ENCODE peak calls at places on chromosomes 7 and 10, in seven cellular contexts. H, I, D, V, B, G and X are unnamed samples.

GRCh38 chr7:95794917-95795515 is 22.7 kb downstream of the DYNC1I1 start:
- DNase-seq in B (peak), V (peak), G (no peak), D (peak), H (peak), I (no peak), X (peak)

GRCh38 chr7:86786376-86786775 is 142.7 kb downstream of the GRM3 start:
- DNase-seq in B (no peak), D (no peak), I (no peak), H (no peak), V (no peak), G (no peak), X (no peak)

GRCh38 chr7:1032536-1033181 is 11.7 kb upstream of the GPR146 start:
- DNase-seq in G (no peak), V (no peak), I (no peak), D (no peak), B (no peak), H (no peak), X (no peak)

GRCh38 chr7:110918949-110919548 is 171.9 kb upstream of the LRRN3 start:
- DNase-seq in D (no peak), B (no peak), G (no peak), H (peak), I (no peak), V (no peak), X (no peak)

GRCh38 chr7:47301078-47301477 is 280.8 kb downstream of the TNS3 start:
- DNase-seq in H (no peak), I (peak), B (no peak), G (no peak), V (no peak), D (no peak), X (no peak)

GRCh38 chr10:119416855-119417254 is 125.7 kb downstream of the RGS10 start:
- DNase-seq in D (peak), H (peak), V (no peak), B (peak), I (peak), G (no peak), X (peak)

GRCh38 chr10:29736325-29737208 is 101.8 kb upstream of the SVIL start:
- DNase-seq in I (peak), B (peak), H (no peak), D (peak), V (peak), G (no peak), X (peak)

GRCh38 chr10:100728928-100729876 is 16.2 kb upstream of the PAX2 start:
- DNase-seq in H (peak), G (no peak), B (peak), D (peak), I (no peak), V (no peak), X (peak)

GRCh38 chr7:66521675-66522074 is 107.0 kb upstream of the KCTD7 start:
- DNase-seq in I (no peak), D (no peak), H (no peak), G (no peak), V (no peak), B (no peak), X (no peak)

GRCh38 chr7:95549818-95550529 is 46.3 kb downstream of the PDK4 start:
- DNase-seq in H (peak), I (no peak), D (peak), V (peak), B (peak), G (peak), X (peak)

GRCh38 chr7:1431226-1431625 is 28.0 kb downstream of the MICALL2 start:
- DNase-seq in H (no peak), D (no peak), V (no peak), B (no peak), G (no peak), I (no peak), X (no peak)

GRCh38 chr7:91656486-91657237 is 223.8 kb downstream of the MTERF1 start:
- DNase-seq in G (no peak), H (no peak), B (peak), D (peak), I (no peak), V (no peak), X (no peak)

GRCh38 chr10:133327651-133328357 is 8.9 kb downstream of the CALY start:
- DNase-seq in D (no peak), V (no peak), G (no peak), I (no peak), H (no peak), B (no peak), X (no peak)

GRCh38 chr10:12720217-12720981 is 281.1 kb downstream of the CCDC3 start:
- DNase-seq in H (peak), V (peak), B (peak), G (peak), D (peak), I (no peak), X (peak)

GRCh38 chr7:127819975-127820778 is 168.2 kb downstream of the SND1 start:
- DNase-seq in I (no peak), B (peak), G (no peak), V (peak), D (peak), H (peak), X (no peak)

GRCh38 chr10:74991435-74991834 is 120.0 kb upstream of the SAMD8 start:
- DNase-seq in V (no peak), B (no peak), G (no peak), H (peak), D (peak), I (no peak), X (peak)

GRCh38 chr7:159126496-159127345 is 17.9 kb downstream of the VIPR2 start:
- DNase-seq in H (no peak), G (no peak), I (no peak), D (no peak), V (no peak), B (no peak), X (no peak)

GRCh38 chr10:103467391-103467790 is 8.7 kb upstream of the CALHM1 start:
- DNase-seq in H (no peak), G (no peak), V (no peak), B (no peak), I (no peak), D (no peak), X (no peak)

GRCh38 chr10:58576736-58577366 is 64.2 kb downstream of the BICC1 start:
- DNase-seq in G (peak), V (no peak), I (no peak), D (no peak), B (peak), H (no peak), X (no peak)

GRCh38 chr7:139718859-139719258 is 58.9 kb downstream of the HIPK2 start:
- DNase-seq in I (no peak), G (no peak), H (no peak), B (no peak), D (no peak), V (no peak), X (no peak)

GRCh38 chr7:155778349-155778748 is 33.9 kb downstream of the SHH start:
- DNase-seq in I (no peak), B (no peak), G (no peak), H (no peak), V (no peak), D (no peak), X (no peak)

GRCh38 chr7:26348234-26348851 is 56.7 kb downstream of the SNX10 start:
- DNase-seq in H (no peak), G (no peak), I (no peak), B (no peak), V (no peak), D (no peak), X (peak)

GRCh38 chr7:134901389-134902020 is 84.8 kb upstream of the AGBL3 start:
- DNase-seq in D (no peak), B (no peak), H (no peak), G (no peak), V (no peak), I (no peak), X (no peak)

GRCh38 chr10:93899109-93899508 is 5.3 kb downstream of the SLC35G1 start:
- DNase-seq in D (no peak), H (no peak), B (no peak), V (no peak), G (no peak), I (no peak), X (no peak)

GRCh38 chr10:119689016-119689564 is 36.8 kb upstream of the INPP5F start:
- DNase-seq in I (no peak), V (no peak), B (no peak), G (no peak), H (no peak), D (no peak), X (no peak)

GRCh38 chr7:28516390-28517145 is 104.2 kb downstream of the CREB5 start:
- DNase-seq in V (no peak), B (no peak), G (no peak), I (no peak), H (no peak), D (no peak), X (no peak)

GRCh38 chr7:88756806-88757205 is 2.7 kb upstream of the ZNF804B start:
- DNase-seq in G (no peak), B (no peak), V (no peak), H (no peak), D (no peak), I (no peak), X (no peak)

GRCh38 chr10:84179059-84179710 is 5.6 kb downstream of the GPR15LG start:
- DNase-seq in V (no peak), H (peak), I (no peak), G (peak), B (peak), D (peak), X (no peak)

GRCh38 chr7:78607099-78607498 is 808.5 kb downstream of the PHTF2 start:
- DNase-seq in V (peak), I (no peak), G (no peak), B (no peak), H (peak), D (peak), X (peak)

GRCh38 chr10:73413108-73413527 is 740 bp downstream of the ANXA7 start:
- DNase-seq in I (peak), V (peak), H (peak), G (no peak), D (no peak), B (no peak), X (peak)

GRCh38 chr10:48444266-48444665 is 137.8 kb downstream of the MAPK8 start:
- DNase-seq in B (peak), D (peak), G (no peak), V (peak), H (peak), I (no peak), X (no peak)

GRCh38 chr10:72328045-72328828 is 26.5 kb downstream of the DNAJB12 start:
- DNase-seq in B (peak), G (no peak), H (peak), D (peak), I (peak), V (peak), X (peak)

GRCh38 chr10:119728172-119728800 is 2.4 kb downstream of the INPP5F start:
- DNase-seq in B (no peak), D (no peak), G (no peak), H (no peak), I (no peak), V (no peak), X (no peak)

GRCh38 chr10:73131295-73131694 is 21.0 kb downstream of the NUDT13 start:
- DNase-seq in H (peak), D (no peak), B (no peak), I (no peak), G (no peak), V (no peak), X (no peak)

GRCh38 chr7:117652943-117653700 is 173.3 kb downstream of the CFTR start:
- DNase-seq in H (no peak), B (no peak), I (no peak), V (no peak), D (no peak), G (no peak), X (no peak)

GRCh38 chr7:20784311-20785210 is 2.1 kb downstream of the SP8 start:
- DNase-seq in D (no peak), V (no peak), G (no peak), H (peak), I (no peak), B (no peak), X (peak)

GRCh38 chr7:92768501-92769360 is 67.6 kb downstream of the CDK6 start:
- DNase-seq in D (peak), B (peak), G (no peak), I (no peak), V (peak), H (peak), X (no peak)

GRCh38 chr7:125126376-125126775 is 196.8 kb upstream of the POT1 start:
- DNase-seq in G (no peak), V (no peak), B (peak), I (no peak), D (peak), H (no peak), X (no peak)

GRCh38 chr7:115662120-115662519 is 368.4 kb downstream of the TFEC start:
- DNase-seq in I (no peak), H (peak), D (peak), V (peak), G (no peak), B (no peak), X (no peak)

GRCh38 chr10:69936091-69936490 is 116.6 kb upstream of the MACROH2A2 start:
- DNase-seq in H (no peak), D (peak), I (no peak), V (no peak), G (no peak), B (no peak), X (peak)

GRCh38 chr7:157876469-157877285 is 539.9 kb downstream of the DNAJB6 start:
- DNase-seq in G (no peak), I (no peak), H (no peak), D (no peak), V (no peak), B (no peak), X (no peak)
- TF ChIP-seq CTCF in G (no peak), I (no peak), H (no peak), D (no peak), V (no peak), B (no peak), X (no peak)

GRCh38 chr7:3301831-3302618 is 973 bp downstream of the SDK1 start:
- DNase-seq in H (no peak), G (no peak), V (no peak), D (peak), B (peak), I (peak), X (peak)
- TF ChIP-seq CTCF in H (peak), G (peak), V (peak), D (peak), B (peak), I (peak), X (no peak)

GRCh38 chr7:14381936-14382335 is 392.5 kb upstream of the ETV1 start:
- DNase-seq in V (no peak), I (no peak), G (no peak), H (no peak), D (no peak), B (no peak), X (no peak)

GRCh38 chr7:14385074-14385473 is 395.6 kb upstream of the ETV1 start:
- DNase-seq in I (no peak), H (peak), V (no peak), D (peak), B (peak), G (no peak), X (no peak)

GRCh38 chr7:14380881-14381280 is 391.4 kb upstream of the ETV1 start:
- DNase-seq in I (no peak), D (no peak), G (no peak), H (no peak), V (no peak), B (no peak), X (no peak)

GRCh38 chr7:14377646-14378266 is 388.3 kb upstream of the ETV1 start:
- DNase-seq in V (peak), I (no peak), B (peak), H (no peak), D (peak), G (no peak), X (no peak)

DNA sequence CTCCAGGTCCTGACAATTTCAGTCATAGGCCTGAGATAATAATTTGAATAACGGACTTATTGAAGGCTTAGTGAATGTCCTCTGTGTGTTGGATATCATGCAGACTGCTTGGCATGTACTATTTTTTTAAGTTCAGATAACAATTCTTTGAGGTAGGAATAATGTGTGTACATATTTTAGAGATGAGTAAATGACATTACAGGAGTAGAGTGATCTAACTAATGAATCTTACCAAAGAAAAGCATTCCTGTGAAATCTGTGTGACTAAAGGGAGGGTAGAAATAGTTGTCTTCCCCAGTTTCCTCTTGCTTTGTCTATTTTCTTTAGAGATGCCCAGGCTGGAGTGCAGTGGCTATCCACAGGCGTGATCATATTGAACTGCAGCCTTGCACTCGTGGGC is 391.8 kb upstream of the ETV1 start:
- DNase-seq in V (no peak), G (no peak), B (peak), D (peak), H (peak), I (no peak), X (no peak)
- TF ChIP-seq CTCF in V (no peak), G (no peak), B (no peak), D (no peak), H (no peak), I (no peak), X (no peak)

DNA sequence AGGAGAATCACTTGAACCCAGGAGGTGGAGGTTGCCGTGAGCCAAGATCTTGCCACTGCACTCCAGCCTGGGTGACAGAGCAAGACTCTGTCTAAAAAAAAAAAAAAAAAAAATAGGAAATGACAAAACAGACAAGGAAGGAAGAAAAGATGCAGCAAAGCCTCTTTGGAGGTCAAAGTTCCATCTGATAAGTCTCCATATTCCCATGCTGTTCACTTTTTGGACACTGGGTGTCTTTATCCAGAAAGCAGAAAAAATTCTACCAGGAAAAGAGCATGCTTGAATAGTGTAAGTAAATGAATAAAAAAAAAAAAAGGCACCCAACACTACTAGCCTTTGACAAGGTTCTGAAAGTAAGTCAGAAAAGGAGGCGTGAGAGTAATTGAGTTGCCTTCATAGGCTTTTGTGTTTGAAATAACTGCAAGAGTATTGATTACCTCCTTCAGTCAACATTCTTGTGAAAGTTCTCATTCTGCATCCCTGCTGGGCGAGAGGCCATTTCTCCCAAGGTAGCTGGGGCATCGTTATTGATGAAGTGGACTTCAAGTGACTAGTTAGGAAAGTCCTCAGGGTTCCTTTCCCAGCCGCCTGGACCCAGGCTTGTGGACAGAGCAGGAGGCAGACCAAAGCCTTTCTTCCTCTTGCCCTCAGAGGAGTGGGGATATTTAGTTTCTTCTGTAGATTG is 133.3 kb upstream of the KIF5B start:
- DNase-seq in B (peak), G (no peak), V (no peak), H (peak), I (no peak), D (peak), X (peak)
- TF ChIP-seq CTCF in B (peak), G (peak), V (no peak), H (peak), I (peak), D (peak), X (no peak)

DNA sequence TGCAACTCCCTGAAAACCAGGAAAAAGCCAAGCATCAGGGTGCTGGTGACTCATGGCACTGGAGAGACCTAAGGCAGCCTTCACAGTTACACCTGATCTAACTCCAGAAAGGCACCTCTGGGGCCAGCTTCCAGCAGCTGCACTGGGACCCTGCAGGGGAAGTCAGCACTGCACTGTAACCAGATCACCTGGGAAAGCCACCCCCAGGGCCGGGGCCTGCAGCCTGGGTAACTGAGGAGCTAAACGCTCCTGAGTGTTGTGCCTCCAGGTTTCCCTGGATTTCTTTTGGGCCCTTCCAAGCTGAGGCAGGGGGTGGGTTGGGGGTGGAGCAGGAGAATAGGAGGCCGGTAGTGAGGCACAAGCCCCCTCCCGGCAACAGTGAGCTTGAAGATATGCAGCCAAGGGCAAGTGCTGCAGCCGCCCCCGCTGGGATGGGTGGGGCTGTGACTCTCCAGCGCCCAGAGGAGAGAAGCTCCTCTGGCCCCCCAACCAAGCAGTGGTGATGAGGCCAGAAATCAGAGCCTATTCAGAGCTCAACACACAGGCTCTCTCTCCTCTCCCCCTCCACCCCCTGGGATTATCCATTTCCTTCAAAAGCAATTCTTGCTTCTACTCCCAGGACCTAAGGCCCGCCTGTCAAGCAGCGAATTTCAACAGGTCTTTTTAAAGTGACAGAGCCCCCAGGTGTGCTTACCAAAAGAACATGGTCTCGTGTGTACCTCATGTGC is 2.6 kb downstream of the CXCL12 start:
- DNase-seq in D (peak), I (no peak), B (peak), H (no peak), V (no peak), G (no peak), X (no peak)
- TF ChIP-seq CTCF in D (no peak), I (no peak), B (no peak), H (no peak), V (no peak), G (no peak), X (no peak)

GRCh38 chr10:106548832-106549231 is 615.7 kb downstream of the SORCS1 start:
- DNase-seq in V (no peak), I (no peak), G (no peak), D (no peak), B (no peak), H (no peak), X (no peak)
- TF ChIP-seq CTCF in V (no peak), I (no peak), G (no peak), D (no peak), B (no peak), H (no peak), X (no peak)